ENCODE peak calls at places on chromosomes 6 and 20, in four cellular contexts. M, E, L and Z are unnamed samples.

GRCh38 chr6:37928217-37928616 is 108.7 kb downstream of the ZFAND3 start:
- DNase-seq in L (no peak), M (no peak), E (no peak), Z (no peak)

GRCh38 chr6:5942591-5942990 is 64.1 kb downstream of the NRN1 start:
- DNase-seq in L (no peak), M (no peak), E (no peak), Z (no peak)

GRCh38 chr20:11431613-11432012 is 486.1 kb upstream of the BTBD3 start:
- DNase-seq in E (peak), L (peak), M (no peak), Z (no peak)

GRCh38 chr6:38025431-38025830 is 205.9 kb downstream of the ZFAND3 start:
- DNase-seq in E (no peak), L (no peak), M (no peak), Z (no peak)

GRCh38 chr20:11429168-11429567 is 488.5 kb upstream of the BTBD3 start:
- DNase-seq in L (no peak), M (no peak), E (no peak), Z (no peak)

GRCh38 chr6:143135797-143136561 is 75.3 kb downstream of the AIG1 start:
- DNase-seq in L (no peak), M (no peak), E (no peak), Z (no peak)

GRCh38 chr6:133953634-133954415 is 801 bp downstream of the TBPL1 start:
- DNase-seq in L (no peak), E (no peak), M (no peak), Z (no peak)

GRCh38 chr6:130394238-130394637 is 28.4 kb downstream of the TMEM200A start:
- DNase-seq in M (peak), L (no peak), E (no peak), Z (no peak)

GRCh38 chr6:130020106-130020851 is 1.9 kb downstream of the L3MBTL3 start:
- DNase-seq in M (no peak), E (no peak), L (peak), Z (no peak)

GRCh38 chr6:13873288-13874190 is 51.2 kb upstream of the RNF182 start:
- DNase-seq in E (no peak), M (no peak), L (no peak), Z (no peak)

GRCh38 chr20:19047040-19047950 is 165.1 kb upstream of the SLC24A3 start:
- DNase-seq in M (no peak), L (no peak), E (no peak), Z (no peak)

GRCh38 chr6:17503051-17503450 is 97.1 kb upstream of the FAM8A1 start:
- DNase-seq in E (no peak), L (no peak), M (no peak), Z (no peak)

GRCh38 chr6:140779991-140780596 is 1352.6 kb upstream of the GJE1 start:
- DNase-seq in L (no peak), E (no peak), M (no peak), Z (no peak)

GRCh38 chr6:2956930-2957329 is 14.4 kb downstream of the SERPINB6 start:
- DNase-seq in M (no peak), E (no peak), L (peak), Z (no peak)

GRCh38 chr6:102298066-102298465 is 904.6 kb downstream of the GRIK2 start:
- DNase-seq in E (no peak), L (no peak), M (no peak), Z (no peak)

GRCh38 chr6:33672808-33673207 is 38.7 kb downstream of the UQCC2 start:
- DNase-seq in M (no peak), E (peak), L (peak), Z (peak)

GRCh38 chr6:148426317-148426977 is 83.8 kb downstream of the SASH1 start:
- DNase-seq in E (no peak), M (no peak), L (no peak), Z (no peak)

GRCh38 chr6:145960918-145961604 is 3.1 kb downstream of the SHPRH start:
- DNase-seq in E (peak), M (no peak), L (peak), Z (no peak)

GRCh38 chr6:100296810-100297544 is 167.7 kb downstream of the SIM1 start:
- DNase-seq in L (peak), E (peak), M (no peak), Z (peak)

GRCh38 chr20:10419550-10420133 is 14.4 kb downstream of the MKKS start:
- DNase-seq in L (no peak), E (no peak), M (no peak), Z (no peak)

GRCh38 chr20:58986968-58987517 is 6.0 kb downstream of the NELFCD start:
- DNase-seq in E (no peak), L (no peak), M (no peak), Z (no peak)

GRCh38 chr20:40536866-40537265 is 152.2 kb downstream of the MAFB start:
- DNase-seq in L (no peak), M (no peak), E (no peak), Z (no peak)

GRCh38 chr6:23137596-23137995 is 568.2 kb downstream of the HDGFL1 start:
- DNase-seq in M (no peak), E (no peak), L (no peak), Z (no peak)

GRCh38 chr6:32189082-32189741 is 790 bp downstream of the PBX2 start:
- DNase-seq in E (no peak), M (no peak), L (no peak), Z (no peak)

GRCh38 chr6:30940361-30941001 is at the start of gene MUCL3:
- DNase-seq in E (no peak), M (no peak), L (no peak), Z (no peak)

GRCh38 chr6:18025591-18025990 is 38.2 kb upstream of the KIF13A start:
- DNase-seq in E (no peak), L (no peak), M (no peak), Z (no peak)

GRCh38 chr6:145863396-145863795 is 48.8 kb upstream of the FBXO30 start:
- DNase-seq in L (no peak), M (no peak), E (no peak), Z (no peak)

GRCh38 chr6:168968228-168968627 is 285.4 kb downstream of the THBS2 start:
- DNase-seq in L (peak), E (peak), M (no peak), Z (peak)

GRCh38 chr6:169777896-169778295 is 26.5 kb downstream of the ERMARD start:
- DNase-seq in M (no peak), L (no peak), E (no peak), Z (no peak)

GRCh38 chr20:58251979-58252591 is 23.6 kb upstream of the ANKRD60 start:
- DNase-seq in E (peak), L (peak), M (no peak), Z (peak)

GRCh38 chr6:48068326-48069191 is 42.4 kb downstream of the PTCHD4 start:
- DNase-seq in M (no peak), L (no peak), E (no peak), Z (no peak)

GRCh38 chr6:41073968-41074691 is 1.4 kb downstream of the NFYA start:
- DNase-seq in E (no peak), M (no peak), L (peak), Z (no peak)

GRCh38 chr6:89972024-89972381 is 77.7 kb downstream of the GJA10 start:
- DNase-seq in E (no peak), M (no peak), L (no peak), Z (no peak)